ENCODE peak calls at places on chromosomes 6 and 20, in five cellular contexts. F, R, N, Z and B are unnamed samples. For H3K4me1, the result is how much of the 10 kb centered on the place peaks cover.

GRCh38 chr20:46332373-46333135 is 24.3 kb upstream of the CDH22 start:
- DNase-seq in F (no peak), R (peak), N (no peak), Z (no peak), B (no peak)

GRCh38 chr20:4472906-4473305 is 248.8 kb upstream of the PRND start:
- DNase-seq in F (no peak), R (no peak), N (peak), Z (no peak), B (no peak)

GRCh38 chr20:44247131-44247571 is at the start of gene GDAP1L1:
- DNase-seq in F (no peak), R (peak), N (peak), Z (no peak), B (peak)

GRCh38 chr6:131914967-131915751 is 36.0 kb downstream of the CCN2 start:
- DNase-seq in F (peak), R (peak), N (peak), Z (peak), B (peak)

GRCh38 chr6:170167657-170168159 is 123.2 kb downstream of the DLL1 start:
- DNase-seq in F (no peak), R (no peak), N (no peak), Z (no peak), B (no peak)

GRCh38 chr6:72826744-72827438 is 205.0 kb downstream of the KCNQ5 start:
- DNase-seq in F (no peak), R (no peak), N (peak), Z (no peak), B (no peak)

GRCh38 chr6:29953001-29953436 is 10.7 kb downstream of the HLA-A start:
- DNase-seq in F (no peak), R (no peak), N (peak), Z (peak), B (no peak)

GRCh38 chr6:125983246-125983945 is 2.9 kb upstream of the TRMT11 start:
- DNase-seq in F (no peak), R (no peak), N (peak), Z (peak), B (no peak)

GRCh38 chr6:24855389-24856245 is 56.9 kb upstream of the ARMH2 start:
- DNase-seq in F (peak), R (peak), N (peak), Z (peak), B (peak)

GRCh38 chr6:111088668-111089003 is 1.3 kb downstream of the SLC16A10 start:
- DNase-seq in F (no peak), R (no peak), N (no peak), Z (no peak), B (no peak)

GRCh38 chr20:44031822-44032582 is 117.3 kb downstream of the TOX2 start:
- DNase-seq in F (no peak), R (no peak), N (no peak), Z (no peak), B (peak)

GRCh38 chr20:2773812-2774211 is 26.6 kb downstream of the CPXM1 start:
- DNase-seq in F (no peak), R (no peak), N (no peak), Z (no peak), B (no peak)

GRCh38 chr6:156701961-156702360 is 75.2 kb upstream of the ARID1B start:
- DNase-seq in F (no peak), R (no peak), N (no peak), Z (no peak), B (no peak)

GRCh38 chr6:29791786-29792122 is 35.9 kb upstream of the HLA-G start:
- DNase-seq in F (no peak), R (peak), N (peak), Z (no peak), B (no peak)

GRCh38 chr20:3228750-3229032 is 10.3 kb downstream of the SLC4A11 start:
- DNase-seq in F (no peak), R (no peak), N (no peak), Z (no peak), B (no peak)

GRCh38 chr6:6728169-6728941 is 139.8 kb downstream of the LY86 start:
- DNase-seq in F (no peak), R (no peak), N (no peak), Z (no peak), B (no peak)

GRCh38 chr6:5457036-5457435 is 195.7 kb downstream of the FARS2 start:
- DNase-seq in F (no peak), R (no peak), N (peak), Z (peak), B (peak)

GRCh38 chr6:163123098-163123497 is 291.4 kb upstream of the QKI start:
- DNase-seq in F (no peak), R (no peak), N (no peak), Z (no peak), B (peak)

GRCh38 chr6:169950558-169950957 is 199.1 kb downstream of the ERMARD start:
- DNase-seq in F (peak), R (no peak), N (peak), Z (no peak), B (peak)

GRCh38 chr20:11891827-11892521 is 25.7 kb upstream of the BTBD3 start:
- DNase-seq in F (peak), R (peak), N (peak), Z (peak), B (peak)

GRCh38 chr6:39092124-39092523 is 22.9 kb downstream of the SAYSD1 start:
- DNase-seq in F (no peak), R (peak), N (no peak), Z (no peak), B (peak)

GRCh38 chr6:6661684-6662083 is 73.2 kb downstream of the LY86 start:
- DNase-seq in F (no peak), R (peak), N (peak), Z (peak), B (no peak)

GRCh38 chr6:83151114-83151513 is 42.0 kb downstream of the PGM3 start:
- DNase-seq in F (no peak), R (no peak), N (no peak), Z (no peak), B (no peak)

GRCh38 chr6:150840185-150840584 is 25.3 kb upstream of the MTHFD1L start:
- DNase-seq in F (no peak), R (no peak), N (peak), Z (no peak), B (no peak)

GRCh38 chr6:3517350-3517749 is 60.5 kb upstream of the SLC22A23 start:
- DNase-seq in F (no peak), R (no peak), N (peak), Z (no peak), B (no peak)

GRCh38 chr6:47479156-47479541 is 1.6 kb downstream of the CD2AP start:
- DNase-seq in F (no peak), R (no peak), N (peak), Z (no peak), B (no peak)

GRCh38 chr6:22754111-22754510 is 184.7 kb downstream of the HDGFL1 start:
- DNase-seq in F (no peak), R (no peak), N (no peak), Z (no peak), B (no peak)

GRCh38 chr20:47502271-47502730 is 614 bp downstream of the NCOA3 start:
- DNase-seq in F (peak), R (no peak), N (peak), Z (no peak), B (peak)

GRCh38 chr6:77092971-77093370 is 370.3 kb downstream of the HTR1B start:
- DNase-seq in F (no peak), R (no peak), N (peak), Z (peak), B (no peak)

GRCh38 chr6:36333889-36334288 is 2.8 kb downstream of the BNIP5 start:
- DNase-seq in F (no peak), R (no peak), N (peak), Z (no peak), B (peak)

GRCh38 chr6:155152211-155153076 is 111.4 kb upstream of the CLDN20 start:
- DNase-seq in F (no peak), R (no peak), N (no peak), Z (no peak), B (peak)

GRCh38 chr6:155155787-155156447 is 107.9 kb upstream of the CLDN20 start:
- DNase-seq in F (no peak), R (no peak), N (peak), Z (no peak), B (no peak)

GRCh38 chr6:155157101-155157500 is 106.7 kb upstream of the CLDN20 start:
- DNase-seq in F (no peak), R (no peak), N (no peak), Z (peak), B (no peak)

GRCh38 chr6:155150967-155151671 is 112.7 kb upstream of the CLDN20 start:
- DNase-seq in F (no peak), R (no peak), N (no peak), Z (no peak), B (no peak)

DNA sequence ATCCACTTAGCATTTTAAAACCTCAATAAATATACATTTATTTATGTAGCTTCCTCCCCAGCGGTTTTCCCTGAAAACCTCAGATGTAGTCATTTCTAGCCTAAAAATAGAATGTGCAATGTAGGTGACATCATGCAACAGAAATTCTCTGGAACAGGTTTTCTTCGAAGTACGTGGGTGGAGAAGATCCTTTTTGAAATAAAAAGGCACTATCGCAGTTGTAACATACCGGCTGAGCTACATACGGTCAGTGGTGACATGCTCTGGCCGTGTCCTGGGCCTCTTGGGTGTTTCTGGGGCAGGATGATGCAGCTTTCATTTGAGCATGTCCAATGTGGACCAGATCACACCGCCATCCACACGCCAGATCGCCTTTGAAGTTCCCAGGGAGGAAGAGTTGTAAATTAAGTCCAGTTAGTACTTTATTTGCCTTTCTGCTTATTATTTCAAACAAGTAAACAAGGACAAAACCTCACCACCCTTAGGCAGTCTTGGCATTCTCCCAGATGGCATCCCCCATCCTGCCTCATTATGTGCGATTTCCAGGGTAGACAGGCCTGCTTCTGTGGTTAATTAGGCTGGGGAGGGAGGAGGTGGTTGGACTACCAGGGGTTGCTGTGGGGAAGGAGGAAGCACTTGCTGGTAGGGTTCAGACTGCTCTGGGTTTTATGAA is 109.5 kb upstream of the CLDN20 start:
- DNase-seq in F (no peak), R (peak), N (peak), Z (peak), B (no peak)
- H3K9ac ChIP-seq in F (no peak), R (peak), N (peak), Z (no peak), B (no peak)

DNA sequence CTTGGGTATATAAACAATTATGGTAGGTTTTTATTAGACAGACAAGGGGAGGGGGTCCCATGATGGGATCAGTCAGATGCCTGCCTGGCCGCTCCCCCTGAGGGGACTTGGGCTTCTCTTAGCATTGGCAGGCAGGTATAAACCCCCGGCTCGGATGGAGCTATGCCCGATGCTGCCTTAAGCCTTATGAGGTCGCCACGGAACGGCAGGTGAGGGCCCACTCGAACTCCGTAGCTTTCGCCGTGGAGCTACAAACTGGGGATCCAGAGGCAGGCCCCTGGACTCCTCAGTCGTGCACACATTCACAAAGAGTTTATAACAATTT is 148.8 kb downstream of the TRIM27 start:
- DNase-seq in F (no peak), R (no peak), N (no peak), Z (no peak), B (no peak)
- H3K4me1 ChIP-seq in F (under half), R (under half), N (under half), Z (under half), B (under half)

DNA sequence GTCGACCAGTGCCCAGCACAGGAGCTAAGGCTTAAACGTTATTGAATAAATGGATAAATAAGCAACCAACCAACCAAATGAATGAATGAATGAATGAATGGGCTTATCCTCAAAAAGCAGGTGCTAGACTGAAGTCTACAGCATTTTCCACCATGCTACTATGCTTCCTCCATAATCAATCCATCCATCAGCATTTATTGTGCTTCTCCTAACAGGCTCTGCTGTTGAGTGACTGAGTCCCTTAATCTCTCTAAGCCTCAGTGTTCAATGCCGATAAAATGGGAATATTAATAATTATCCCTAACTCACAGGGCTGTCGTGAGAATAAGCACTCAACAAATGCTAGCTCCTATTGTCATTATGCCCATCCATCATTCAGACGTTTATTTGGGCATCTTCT is 4.6 kb upstream of the NOL4L start:
- DNase-seq in F (no peak), R (no peak), N (no peak), Z (no peak), B (no peak)
- H3K9ac ChIP-seq in F (no peak), R (no peak), N (no peak), Z (no peak), B (no peak)

GRCh38 chr20:32163951-32164350 is 43.6 kb downstream of the PLAGL2 start:
- DNase-seq in F (no peak), R (no peak), N (no peak), Z (no peak), B (no peak)

GRCh38 chr20:32160341-32160740 is 47.2 kb downstream of the PLAGL2 start:
- DNase-seq in F (no peak), R (no peak), N (no peak), Z (no peak), B (peak)

GRCh38 chr20:32159766-32160221 is 47.7 kb downstream of the PLAGL2 start:
- DNase-seq in F (no peak), R (no peak), N (no peak), Z (no peak), B (no peak)

GRCh38 chr20:32164984-32165735 is 42.4 kb downstream of the PLAGL2 start:
- DNase-seq in F (no peak), R (no peak), N (no peak), Z (no peak), B (peak)

DNA sequence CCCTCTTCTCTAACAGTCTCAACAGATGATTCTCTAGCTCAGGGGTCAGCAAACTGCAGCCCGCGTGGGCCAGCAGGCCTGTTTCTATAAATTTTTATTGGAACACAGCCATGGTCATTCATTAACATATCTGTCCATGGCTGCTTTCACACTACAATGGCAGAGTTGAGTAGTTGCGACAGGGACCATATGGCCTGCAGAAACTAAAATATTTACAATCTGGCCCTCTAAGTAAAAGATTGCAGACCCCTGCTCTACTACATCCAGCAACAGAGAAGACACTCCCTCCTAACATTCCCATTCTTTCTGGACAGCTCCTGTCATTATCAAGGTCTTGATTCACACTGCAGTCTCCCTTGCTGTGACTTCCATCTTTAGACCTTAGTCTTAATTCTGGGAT is 45.2 kb downstream of the PLAGL2 start:
- DNase-seq in F (no peak), R (peak), N (no peak), Z (no peak), B (no peak)
- H3K4me1 ChIP-seq in F (under half), R (under half), N (under half), Z (under half), B (under half)

DNA sequence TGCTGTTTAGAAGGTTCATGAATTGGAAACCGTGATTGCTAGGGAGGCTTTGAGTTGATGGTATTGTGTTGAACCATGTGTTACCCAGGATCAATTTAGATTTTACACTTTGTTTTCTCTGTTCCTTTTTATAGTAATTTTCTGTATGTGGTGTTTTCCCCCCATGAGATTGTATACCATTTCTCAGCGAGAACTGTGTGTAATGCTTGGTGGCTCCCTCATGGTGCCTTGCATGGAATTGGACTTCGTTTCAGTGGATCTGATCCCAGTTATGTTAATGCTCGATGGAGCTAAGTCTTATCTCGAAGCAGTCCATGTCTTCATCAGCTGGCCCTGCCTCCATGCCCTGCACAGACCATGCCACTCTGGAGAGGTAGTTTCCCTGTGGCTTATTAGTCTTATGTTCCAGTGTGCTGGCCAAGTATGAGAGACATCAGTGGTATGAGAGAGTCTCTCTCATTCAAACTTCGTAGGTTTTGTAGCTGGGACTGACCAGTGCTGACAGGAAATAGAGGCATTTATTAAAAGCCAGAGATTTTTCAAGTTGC is 18.7 kb downstream of the PTPN1 start:
- DNase-seq in F (no peak), R (no peak), N (peak), Z (peak), B (no peak)
- H3K9ac ChIP-seq in F (no peak), R (no peak), N (peak), Z (no peak), B (no peak)

DNA sequence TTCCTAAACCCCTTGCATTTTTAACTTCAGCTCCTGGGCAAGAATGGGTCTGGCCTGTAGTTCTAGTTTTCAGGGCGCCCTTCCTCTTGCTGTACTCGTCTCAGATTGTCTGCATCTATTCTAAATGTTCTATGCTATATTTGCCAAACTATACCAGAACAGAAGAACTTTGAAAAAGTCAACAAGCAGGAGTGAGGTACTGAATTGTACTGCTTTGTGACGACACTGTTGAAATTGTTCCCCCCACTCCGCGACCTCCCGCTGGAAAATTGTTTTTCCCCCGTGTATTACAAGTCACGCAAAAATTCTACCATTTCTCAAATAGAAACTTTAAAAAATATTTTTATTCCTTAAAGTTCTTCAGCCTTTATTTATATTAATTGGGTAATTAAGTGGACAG is 73.9 kb downstream of the CBFA2T2 start:
- DNase-seq in F (no peak), R (no peak), N (no peak), Z (no peak), B (no peak)
- H3K4me1 ChIP-seq in F (under half), R (under half), N (under half), Z (under half), B (under half)

DNA sequence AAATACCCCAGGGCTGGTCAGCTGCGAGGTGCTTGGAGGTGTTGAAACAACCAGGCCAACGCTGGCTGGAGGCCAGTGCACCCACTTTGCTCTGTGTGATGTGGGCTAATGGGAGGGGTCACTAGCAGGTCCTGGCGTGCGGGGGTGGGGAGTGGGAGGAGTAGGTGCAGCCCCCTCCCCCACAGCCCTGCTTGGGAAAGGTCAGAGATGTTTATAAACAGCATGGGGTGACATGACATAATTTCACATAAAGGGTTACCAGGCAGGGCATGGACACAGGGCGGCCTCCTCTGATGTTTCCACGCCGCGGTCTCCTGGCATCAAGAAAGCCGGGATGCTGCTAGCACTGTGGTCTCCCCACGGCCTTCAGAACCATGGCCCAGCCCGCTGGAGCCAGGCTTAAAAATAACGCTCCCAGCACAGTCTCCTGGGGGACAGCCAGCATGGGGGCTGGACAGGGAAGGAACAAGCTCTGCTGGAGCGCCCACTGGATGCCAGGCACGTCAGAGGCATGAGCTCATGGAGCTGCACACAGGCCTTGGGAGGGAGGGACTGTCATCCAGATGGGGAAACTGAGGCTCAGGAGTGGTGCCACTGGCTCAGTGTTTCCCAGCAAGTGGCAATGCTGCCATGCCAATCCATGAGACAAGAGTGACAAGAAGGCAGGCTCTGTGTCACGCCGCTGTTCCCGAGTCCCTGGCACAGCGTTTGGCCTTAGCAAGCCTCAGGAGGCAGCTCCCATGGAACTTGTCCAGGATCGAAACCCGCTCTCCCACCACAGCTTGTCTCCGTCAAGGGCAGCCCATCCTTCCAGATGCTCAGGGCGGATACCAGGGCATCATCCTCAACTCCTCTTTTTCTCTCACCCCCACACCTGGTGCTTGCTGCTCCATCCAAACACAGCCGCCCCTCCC is 110.9 kb upstream of the PTPN1 start:
- DNase-seq in F (no peak), R (no peak), N (peak), Z (no peak), B (no peak)
- H3K9ac ChIP-seq in F (no peak), R (no peak), N (peak), Z (no peak), B (no peak)